ENCODE peak calls at places on chromosomes 12 and 14, in six cellular contexts. Z is SJSA1; E is stimulated activated CD4-positive, alpha-beta T cell treated with anti-CD3 and anti-CD28 coated beads, Interleukin-15, amount 100 ng/mL, for 48 hours; I is GM19239; U is Right ventricle myocardium superior; J is tibial artery. P is an unnamed sample.

GRCh38 chr12:88860846-88861245 is 280.6 kb upstream of the KITLG start:
- DNase-seq in I (no peak), Z (no peak), J (no peak), E (no peak), U (no peak), P (no peak)

GRCh38 chr12:102093319-102093718 is 26.6 kb downstream of the NUP37 start:
- DNase-seq in E (no peak), J (no peak), U (no peak), I (no peak), Z (no peak), P (no peak)

GRCh38 chr12:43836455-43836989 is 641 bp downstream of the TMEM117 start:
- DNase-seq in U (no peak), J (no peak), Z (no peak), I (no peak), E (no peak), P (no peak)

GRCh38 chr14:54738009-54738408 is 164.6 kb downstream of the GCH1 start:
- DNase-seq in Z (no peak), E (no peak), U (no peak), I (no peak), J (no peak), P (no peak)

GRCh38 chr14:20400965-20401593 is 12.2 kb downstream of the TEP1 start:
- DNase-seq in E (no peak), Z (no peak), I (no peak), J (no peak), U (no peak), P (no peak)

GRCh38 chr12:4856556-4856955 is 53.1 kb upstream of the KCNA1 start:
- DNase-seq in I (no peak), U (no peak), E (no peak), Z (no peak), J (no peak), P (no peak)

GRCh38 chr12:58583956-58584355 is 336.3 kb downstream of the LRIG3 start:
- DNase-seq in E (no peak), Z (no peak), I (no peak), J (no peak), U (no peak), P (no peak)

GRCh38 chr12:26629864-26630263 is 203.1 kb downstream of the ITPR2 start:
- DNase-seq in Z (no peak), J (no peak), U (no peak), E (no peak), I (no peak), P (no peak)

GRCh38 chr14:37145395-37145794 is 27.0 kb downstream of the SLC25A21 start:
- DNase-seq in J (no peak), U (no peak), E (no peak), Z (no peak), I (no peak), P (no peak)

GRCh38 chr14:74204481-74204880 is 34.8 kb upstream of the VSX2 start:
- DNase-seq in J (no peak), U (no peak), I (no peak), E (no peak), Z (no peak), P (no peak)

GRCh38 chr12:94536040-94536965 is 76.6 kb upstream of the CEP83 start:
- DNase-seq in Z (no peak), J (no peak), I (no peak), E (no peak), U (no peak), P (no peak)

GRCh38 chr12:132143328-132144071 is 619 bp downstream of the DDX51 start:
- DNase-seq in I (no peak), J (no peak), U (no peak), E (no peak), Z (peak; percentile 45), P (peak; percentile 13)

P was measured in effector memory CD4-positive, alpha-beta T cell.